ENCODE peak calls at places on chromosomes 7 and 10, in seven cellular contexts. One of them, this sample, is unnamed.

GRCh38 chr7:73831656-73832579 is 1.1 kb downstream of the CLDN4 start:
- DNase-seq in stimulated activated CD4-positive, alpha-beta T cell treated with anti-CD3 and anti-CD28 coated beads, TNF-alpha, amount 100 ng/mL, for 1 hour: no peak
- DNase-seq in COR-L47: peak
- DNase-seq in GM12891: no peak
- DNase-seq in non-pigmented ciliary epithelial cell: no peak
- DNase-seq in nephron progenitor cell: peak
- DNase-seq in activated CD4-positive, CD25-positive, alpha-beta regulatory T cell treated with anti-CD3 and anti-CD28 coated beads, Interleukin-2, amount 50 U/mL, for 72 hours: no peak
- DNase-seq in this sample: no peak

GRCh38 chr7:52749880-52750279 is 285.6 kb upstream of the POM121L12 start:
- DNase-seq in non-pigmented ciliary epithelial cell: no peak
- DNase-seq in GM12891: no peak
- DNase-seq in activated CD4-positive, CD25-positive, alpha-beta regulatory T cell treated with anti-CD3 and anti-CD28 coated beads, Interleukin-2, amount 50 U/mL, for 72 hours: no peak
- DNase-seq in stimulated activated CD4-positive, alpha-beta T cell treated with anti-CD3 and anti-CD28 coated beads, TNF-alpha, amount 100 ng/mL, for 1 hour: no peak
- DNase-seq in nephron progenitor cell: no peak
- DNase-seq in COR-L47: no peak
- DNase-seq in this sample: no peak

GRCh38 chr7:117021960-117022359 is 68.7 kb downstream of the ST7 start:
- DNase-seq in stimulated activated CD4-positive, alpha-beta T cell treated with anti-CD3 and anti-CD28 coated beads, TNF-alpha, amount 100 ng/mL, for 1 hour: no peak
- DNase-seq in COR-L47: no peak
- DNase-seq in non-pigmented ciliary epithelial cell: no peak
- DNase-seq in activated CD4-positive, CD25-positive, alpha-beta regulatory T cell treated with anti-CD3 and anti-CD28 coated beads, Interleukin-2, amount 50 U/mL, for 72 hours: no peak
- DNase-seq in nephron progenitor cell: no peak
- DNase-seq in GM12891: no peak
- DNase-seq in this sample: no peak

GRCh38 chr7:116293139-116293538 is 82.8 kb downstream of the TES start:
- DNase-seq in stimulated activated CD4-positive, alpha-beta T cell treated with anti-CD3 and anti-CD28 coated beads, TNF-alpha, amount 100 ng/mL, for 1 hour: no peak
- DNase-seq in nephron progenitor cell: no peak
- DNase-seq in GM12891: no peak
- DNase-seq in COR-L47: no peak
- DNase-seq in activated CD4-positive, CD25-positive, alpha-beta regulatory T cell treated with anti-CD3 and anti-CD28 coated beads, Interleukin-2, amount 50 U/mL, for 72 hours: no peak
- DNase-seq in non-pigmented ciliary epithelial cell: no peak
- DNase-seq in this sample: no peak

GRCh38 chr7:144027070-144027469 is 21.7 kb upstream of the OR2A5 start:
- DNase-seq in GM12891: no peak
- DNase-seq in activated CD4-positive, CD25-positive, alpha-beta regulatory T cell treated with anti-CD3 and anti-CD28 coated beads, Interleukin-2, amount 50 U/mL, for 72 hours: no peak
- DNase-seq in stimulated activated CD4-positive, alpha-beta T cell treated with anti-CD3 and anti-CD28 coated beads, TNF-alpha, amount 100 ng/mL, for 1 hour: no peak
- DNase-seq in COR-L47: peak
- DNase-seq in non-pigmented ciliary epithelial cell: peak
- DNase-seq in nephron progenitor cell: no peak
- DNase-seq in this sample: no peak

GRCh38 chr10:61859786-61860185 is 41.7 kb upstream of the ARID5B start:
- DNase-seq in activated CD4-positive, CD25-positive, alpha-beta regulatory T cell treated with anti-CD3 and anti-CD28 coated beads, Interleukin-2, amount 50 U/mL, for 72 hours: no peak
- DNase-seq in COR-L47: no peak
- DNase-seq in GM12891: no peak
- DNase-seq in nephron progenitor cell: no peak
- DNase-seq in non-pigmented ciliary epithelial cell: no peak
- DNase-seq in stimulated activated CD4-positive, alpha-beta T cell treated with anti-CD3 and anti-CD28 coated beads, TNF-alpha, amount 100 ng/mL, for 1 hour: no peak
- DNase-seq in this sample: no peak

GRCh38 chr7:124338861-124339260 is 306.0 kb upstream of the TMEM229A start:
- DNase-seq in COR-L47: no peak
- DNase-seq in stimulated activated CD4-positive, alpha-beta T cell treated with anti-CD3 and anti-CD28 coated beads, TNF-alpha, amount 100 ng/mL, for 1 hour: no peak
- DNase-seq in non-pigmented ciliary epithelial cell: no peak
- DNase-seq in activated CD4-positive, CD25-positive, alpha-beta regulatory T cell treated with anti-CD3 and anti-CD28 coated beads, Interleukin-2, amount 50 U/mL, for 72 hours: no peak
- DNase-seq in GM12891: no peak
- DNase-seq in nephron progenitor cell: no peak
- DNase-seq in this sample: no peak

GRCh38 chr10:117537904-117538524 is 4.5 kb upstream of the EMX2 start:
- DNase-seq in activated CD4-positive, CD25-positive, alpha-beta regulatory T cell treated with anti-CD3 and anti-CD28 coated beads, Interleukin-2, amount 50 U/mL, for 72 hours: no peak
- DNase-seq in non-pigmented ciliary epithelial cell: no peak
- DNase-seq in stimulated activated CD4-positive, alpha-beta T cell treated with anti-CD3 and anti-CD28 coated beads, TNF-alpha, amount 100 ng/mL, for 1 hour: no peak
- DNase-seq in nephron progenitor cell: no peak
- DNase-seq in COR-L47: no peak
- DNase-seq in GM12891: no peak
- DNase-seq in this sample: no peak

GRCh38 chr10:78556-78955 is 29.5 kb upstream of the TUBB8 start:
- DNase-seq in COR-L47: no peak
- DNase-seq in GM12891: no peak
- DNase-seq in nephron progenitor cell: no peak
- DNase-seq in non-pigmented ciliary epithelial cell: no peak
- DNase-seq in stimulated activated CD4-positive, alpha-beta T cell treated with anti-CD3 and anti-CD28 coated beads, TNF-alpha, amount 100 ng/mL, for 1 hour: no peak
- DNase-seq in activated CD4-positive, CD25-positive, alpha-beta regulatory T cell treated with anti-CD3 and anti-CD28 coated beads, Interleukin-2, amount 50 U/mL, for 72 hours: no peak
- DNase-seq in this sample: no peak

GRCh38 chr10:3471927-3472704 is 299.5 kb upstream of the PITRM1 start:
- DNase-seq in stimulated activated CD4-positive, alpha-beta T cell treated with anti-CD3 and anti-CD28 coated beads, TNF-alpha, amount 100 ng/mL, for 1 hour: no peak
- DNase-seq in activated CD4-positive, CD25-positive, alpha-beta regulatory T cell treated with anti-CD3 and anti-CD28 coated beads, Interleukin-2, amount 50 U/mL, for 72 hours: no peak
- DNase-seq in nephron progenitor cell: no peak
- DNase-seq in GM12891: no peak
- DNase-seq in non-pigmented ciliary epithelial cell: no peak
- DNase-seq in COR-L47: no peak
- DNase-seq in this sample: no peak

GRCh38 chr7:111650456-111650999 is 88.2 kb upstream of the IMMP2L start:
- DNase-seq in nephron progenitor cell: no peak
- DNase-seq in GM12891: no peak
- DNase-seq in stimulated activated CD4-positive, alpha-beta T cell treated with anti-CD3 and anti-CD28 coated beads, TNF-alpha, amount 100 ng/mL, for 1 hour: no peak
- DNase-seq in COR-L47: no peak
- DNase-seq in activated CD4-positive, CD25-positive, alpha-beta regulatory T cell treated with anti-CD3 and anti-CD28 coated beads, Interleukin-2, amount 50 U/mL, for 72 hours: no peak
- DNase-seq in non-pigmented ciliary epithelial cell: no peak
- DNase-seq in this sample: no peak

GRCh38 chr7:98034044-98035035 is 44.3 kb upstream of the OCM2 start:
- DNase-seq in GM12891: no peak
- DNase-seq in activated CD4-positive, CD25-positive, alpha-beta regulatory T cell treated with anti-CD3 and anti-CD28 coated beads, Interleukin-2, amount 50 U/mL, for 72 hours: no peak
- DNase-seq in stimulated activated CD4-positive, alpha-beta T cell treated with anti-CD3 and anti-CD28 coated beads, TNF-alpha, amount 100 ng/mL, for 1 hour: no peak
- DNase-seq in COR-L47: no peak
- DNase-seq in non-pigmented ciliary epithelial cell: no peak
- DNase-seq in nephron progenitor cell: peak
- DNase-seq in this sample: no peak

GRCh38 chr10:121518321-121518720 is 79.9 kb downstream of the FGFR2 start:
- DNase-seq in GM12891: no peak
- DNase-seq in activated CD4-positive, CD25-positive, alpha-beta regulatory T cell treated with anti-CD3 and anti-CD28 coated beads, Interleukin-2, amount 50 U/mL, for 72 hours: no peak
- DNase-seq in nephron progenitor cell: no peak
- DNase-seq in stimulated activated CD4-positive, alpha-beta T cell treated with anti-CD3 and anti-CD28 coated beads, TNF-alpha, amount 100 ng/mL, for 1 hour: no peak
- DNase-seq in COR-L47: no peak
- DNase-seq in non-pigmented ciliary epithelial cell: no peak
- DNase-seq in this sample: no peak

GRCh38 chr10:12658526-12658925 is 309.2 kb downstream of the CAMK1D start:
- DNase-seq in COR-L47: no peak
- DNase-seq in non-pigmented ciliary epithelial cell: no peak
- DNase-seq in activated CD4-positive, CD25-positive, alpha-beta regulatory T cell treated with anti-CD3 and anti-CD28 coated beads, Interleukin-2, amount 50 U/mL, for 72 hours: no peak
- DNase-seq in nephron progenitor cell: no peak
- DNase-seq in stimulated activated CD4-positive, alpha-beta T cell treated with anti-CD3 and anti-CD28 coated beads, TNF-alpha, amount 100 ng/mL, for 1 hour: no peak
- DNase-seq in GM12891: no peak
- DNase-seq in this sample: no peak

GRCh38 chr10:74114041-74114448 is 36.6 kb downstream of the AP3M1 start:
- DNase-seq in activated CD4-positive, CD25-positive, alpha-beta regulatory T cell treated with anti-CD3 and anti-CD28 coated beads, Interleukin-2, amount 50 U/mL, for 72 hours: no peak
- DNase-seq in GM12891: no peak
- DNase-seq in nephron progenitor cell: no peak
- DNase-seq in COR-L47: no peak
- DNase-seq in stimulated activated CD4-positive, alpha-beta T cell treated with anti-CD3 and anti-CD28 coated beads, TNF-alpha, amount 100 ng/mL, for 1 hour: no peak
- DNase-seq in non-pigmented ciliary epithelial cell: no peak
- DNase-seq in this sample: no peak

GRCh38 chr7:105664816-105665525 is 83.7 kb upstream of the EFCAB10 start:
- DNase-seq in activated CD4-positive, CD25-positive, alpha-beta regulatory T cell treated with anti-CD3 and anti-CD28 coated beads, Interleukin-2, amount 50 U/mL, for 72 hours: no peak
- DNase-seq in nephron progenitor cell: no peak
- DNase-seq in COR-L47: peak
- DNase-seq in stimulated activated CD4-positive, alpha-beta T cell treated with anti-CD3 and anti-CD28 coated beads, TNF-alpha, amount 100 ng/mL, for 1 hour: no peak
- DNase-seq in non-pigmented ciliary epithelial cell: peak
- DNase-seq in GM12891: no peak
- DNase-seq in this sample: no peak

GRCh38 chr10:101219137-101219945 is 9.9 kb downstream of the LBX1 start:
- DNase-seq in stimulated activated CD4-positive, alpha-beta T cell treated with anti-CD3 and anti-CD28 coated beads, TNF-alpha, amount 100 ng/mL, for 1 hour: no peak
- DNase-seq in nephron progenitor cell: no peak
- DNase-seq in non-pigmented ciliary epithelial cell: no peak
- DNase-seq in COR-L47: no peak
- DNase-seq in activated CD4-positive, CD25-positive, alpha-beta regulatory T cell treated with anti-CD3 and anti-CD28 coated beads, Interleukin-2, amount 50 U/mL, for 72 hours: no peak
- DNase-seq in GM12891: no peak
- DNase-seq in this sample: no peak

GRCh38 chr7:83751217-83751616 is 102.3 kb upstream of the SEMA3E start:
- DNase-seq in non-pigmented ciliary epithelial cell: peak
- DNase-seq in activated CD4-positive, CD25-positive, alpha-beta regulatory T cell treated with anti-CD3 and anti-CD28 coated beads, Interleukin-2, amount 50 U/mL, for 72 hours: no peak
- DNase-seq in nephron progenitor cell: no peak
- DNase-seq in GM12891: no peak
- DNase-seq in COR-L47: no peak
- DNase-seq in stimulated activated CD4-positive, alpha-beta T cell treated with anti-CD3 and anti-CD28 coated beads, TNF-alpha, amount 100 ng/mL, for 1 hour: no peak
- DNase-seq in this sample: no peak

GRCh38 chr7:130113887-130114286 is 43.6 kb downstream of the KLHDC10 start:
- DNase-seq in COR-L47: no peak
- DNase-seq in nephron progenitor cell: no peak
- DNase-seq in activated CD4-positive, CD25-positive, alpha-beta regulatory T cell treated with anti-CD3 and anti-CD28 coated beads, Interleukin-2, amount 50 U/mL, for 72 hours: no peak
- DNase-seq in non-pigmented ciliary epithelial cell: no peak
- DNase-seq in stimulated activated CD4-positive, alpha-beta T cell treated with anti-CD3 and anti-CD28 coated beads, TNF-alpha, amount 100 ng/mL, for 1 hour: no peak
- DNase-seq in GM12891: no peak
- DNase-seq in this sample: no peak

GRCh38 chr7:118877187-118877586 is 652.7 kb downstream of the ANKRD7 start:
- DNase-seq in COR-L47: no peak
- DNase-seq in GM12891: no peak
- DNase-seq in stimulated activated CD4-positive, alpha-beta T cell treated with anti-CD3 and anti-CD28 coated beads, TNF-alpha, amount 100 ng/mL, for 1 hour: no peak
- DNase-seq in non-pigmented ciliary epithelial cell: no peak
- DNase-seq in activated CD4-positive, CD25-positive, alpha-beta regulatory T cell treated with anti-CD3 and anti-CD28 coated beads, Interleukin-2, amount 50 U/mL, for 72 hours: no peak
- DNase-seq in nephron progenitor cell: no peak
- DNase-seq in this sample: no peak

GRCh38 chr10:104081998-104082397 is 3.7 kb downstream of the COL17A1 start:
- DNase-seq in non-pigmented ciliary epithelial cell: no peak
- DNase-seq in activated CD4-positive, CD25-positive, alpha-beta regulatory T cell treated with anti-CD3 and anti-CD28 coated beads, Interleukin-2, amount 50 U/mL, for 72 hours: no peak
- DNase-seq in stimulated activated CD4-positive, alpha-beta T cell treated with anti-CD3 and anti-CD28 coated beads, TNF-alpha, amount 100 ng/mL, for 1 hour: no peak
- DNase-seq in COR-L47: no peak
- DNase-seq in GM12891: no peak
- DNase-seq in nephron progenitor cell: no peak
- DNase-seq in this sample: no peak

GRCh38 chr7:155922507-155922841 is 110.2 kb upstream of the SHH start:
- DNase-seq in stimulated activated CD4-positive, alpha-beta T cell treated with anti-CD3 and anti-CD28 coated beads, TNF-alpha, amount 100 ng/mL, for 1 hour: no peak
- DNase-seq in GM12891: no peak
- DNase-seq in nephron progenitor cell: no peak
- DNase-seq in activated CD4-positive, CD25-positive, alpha-beta regulatory T cell treated with anti-CD3 and anti-CD28 coated beads, Interleukin-2, amount 50 U/mL, for 72 hours: no peak
- DNase-seq in COR-L47: no peak
- DNase-seq in non-pigmented ciliary epithelial cell: no peak
- DNase-seq in this sample: no peak

GRCh38 chr10:91694170-91694794 is 61.4 kb upstream of the PPP1R3C start:
- DNase-seq in GM12891: peak
- DNase-seq in nephron progenitor cell: peak
- DNase-seq in COR-L47: no peak
- DNase-seq in non-pigmented ciliary epithelial cell: no peak
- DNase-seq in stimulated activated CD4-positive, alpha-beta T cell treated with anti-CD3 and anti-CD28 coated beads, TNF-alpha, amount 100 ng/mL, for 1 hour: no peak
- DNase-seq in activated CD4-positive, CD25-positive, alpha-beta regulatory T cell treated with anti-CD3 and anti-CD28 coated beads, Interleukin-2, amount 50 U/mL, for 72 hours: no peak
- DNase-seq in this sample: no peak

GRCh38 chr10:7622969-7623368 is 43.8 kb downstream of the ITIH5 start:
- DNase-seq in stimulated activated CD4-positive, alpha-beta T cell treated with anti-CD3 and anti-CD28 coated beads, TNF-alpha, amount 100 ng/mL, for 1 hour: no peak
- DNase-seq in non-pigmented ciliary epithelial cell: no peak
- DNase-seq in GM12891: no peak
- DNase-seq in activated CD4-positive, CD25-positive, alpha-beta regulatory T cell treated with anti-CD3 and anti-CD28 coated beads, Interleukin-2, amount 50 U/mL, for 72 hours: no peak
- DNase-seq in nephron progenitor cell: peak
- DNase-seq in COR-L47: peak
- DNase-seq in this sample: no peak

GRCh38 chr7:111708072-111708471 is 145.8 kb upstream of the IMMP2L start:
- DNase-seq in non-pigmented ciliary epithelial cell: no peak
- DNase-seq in activated CD4-positive, CD25-positive, alpha-beta regulatory T cell treated with anti-CD3 and anti-CD28 coated beads, Interleukin-2, amount 50 U/mL, for 72 hours: no peak
- DNase-seq in GM12891: no peak
- DNase-seq in COR-L47: no peak
- DNase-seq in nephron progenitor cell: no peak
- DNase-seq in stimulated activated CD4-positive, alpha-beta T cell treated with anti-CD3 and anti-CD28 coated beads, TNF-alpha, amount 100 ng/mL, for 1 hour: no peak
- DNase-seq in this sample: no peak

GRCh38 chr10:61592581-61592980 is 70.1 kb upstream of the CABCOCO1 start:
- DNase-seq in COR-L47: no peak
- DNase-seq in nephron progenitor cell: peak
- DNase-seq in GM12891: no peak
- DNase-seq in stimulated activated CD4-positive, alpha-beta T cell treated with anti-CD3 and anti-CD28 coated beads, TNF-alpha, amount 100 ng/mL, for 1 hour: no peak
- DNase-seq in activated CD4-positive, CD25-positive, alpha-beta regulatory T cell treated with anti-CD3 and anti-CD28 coated beads, Interleukin-2, amount 50 U/mL, for 72 hours: no peak
- DNase-seq in non-pigmented ciliary epithelial cell: no peak
- DNase-seq in this sample: no peak

GRCh38 chr7:128247640-128248194 is 6.6 kb downstream of the LEP start:
- DNase-seq in activated CD4-positive, CD25-positive, alpha-beta regulatory T cell treated with anti-CD3 and anti-CD28 coated beads, Interleukin-2, amount 50 U/mL, for 72 hours: no peak
- DNase-seq in nephron progenitor cell: no peak
- DNase-seq in GM12891: no peak
- DNase-seq in non-pigmented ciliary epithelial cell: no peak
- DNase-seq in COR-L47: peak
- DNase-seq in stimulated activated CD4-positive, alpha-beta T cell treated with anti-CD3 and anti-CD28 coated beads, TNF-alpha, amount 100 ng/mL, for 1 hour: no peak
- DNase-seq in this sample: no peak

GRCh38 chr10:132878730-132879407 is 63.5 kb downstream of the CFAP46 start:
- DNase-seq in GM12891: no peak
- DNase-seq in stimulated activated CD4-positive, alpha-beta T cell treated with anti-CD3 and anti-CD28 coated beads, TNF-alpha, amount 100 ng/mL, for 1 hour: no peak
- DNase-seq in non-pigmented ciliary epithelial cell: no peak
- DNase-seq in activated CD4-positive, CD25-positive, alpha-beta regulatory T cell treated with anti-CD3 and anti-CD28 coated beads, Interleukin-2, amount 50 U/mL, for 72 hours: no peak
- DNase-seq in nephron progenitor cell: no peak
- DNase-seq in COR-L47: no peak
- DNase-seq in this sample: no peak

GRCh38 chr10:103618575-103619423 is 125.3 kb downstream of the NEURL1 start:
- DNase-seq in stimulated activated CD4-positive, alpha-beta T cell treated with anti-CD3 and anti-CD28 coated beads, TNF-alpha, amount 100 ng/mL, for 1 hour: no peak
- DNase-seq in activated CD4-positive, CD25-positive, alpha-beta regulatory T cell treated with anti-CD3 and anti-CD28 coated beads, Interleukin-2, amount 50 U/mL, for 72 hours: no peak
- DNase-seq in COR-L47: no peak
- DNase-seq in non-pigmented ciliary epithelial cell: no peak
- DNase-seq in GM12891: no peak
- DNase-seq in nephron progenitor cell: no peak
- DNase-seq in this sample: no peak

GRCh38 chr10:77564781-77565589 is 72.6 kb downstream of the KCNMA1 start:
- DNase-seq in non-pigmented ciliary epithelial cell: no peak
- DNase-seq in nephron progenitor cell: peak
- DNase-seq in COR-L47: no peak
- DNase-seq in GM12891: no peak
- DNase-seq in stimulated activated CD4-positive, alpha-beta T cell treated with anti-CD3 and anti-CD28 coated beads, TNF-alpha, amount 100 ng/mL, for 1 hour: no peak
- DNase-seq in activated CD4-positive, CD25-positive, alpha-beta regulatory T cell treated with anti-CD3 and anti-CD28 coated beads, Interleukin-2, amount 50 U/mL, for 72 hours: no peak
- DNase-seq in this sample: no peak

GRCh38 chr10:42871823-42872222 is 89.2 kb downstream of the BMS1 start:
- DNase-seq in stimulated activated CD4-positive, alpha-beta T cell treated with anti-CD3 and anti-CD28 coated beads, TNF-alpha, amount 100 ng/mL, for 1 hour: no peak
- DNase-seq in non-pigmented ciliary epithelial cell: no peak
- DNase-seq in COR-L47: no peak
- DNase-seq in GM12891: no peak
- DNase-seq in activated CD4-positive, CD25-positive, alpha-beta regulatory T cell treated with anti-CD3 and anti-CD28 coated beads, Interleukin-2, amount 50 U/mL, for 72 hours: no peak
- DNase-seq in nephron progenitor cell: no peak
- DNase-seq in this sample: no peak

GRCh38 chr10:132292287-132292971 is 15.3 kb downstream of the STK32C start:
- DNase-seq in activated CD4-positive, CD25-positive, alpha-beta regulatory T cell treated with anti-CD3 and anti-CD28 coated beads, Interleukin-2, amount 50 U/mL, for 72 hours: no peak
- DNase-seq in COR-L47: no peak
- DNase-seq in GM12891: no peak
- DNase-seq in nephron progenitor cell: no peak
- DNase-seq in non-pigmented ciliary epithelial cell: no peak
- DNase-seq in stimulated activated CD4-positive, alpha-beta T cell treated with anti-CD3 and anti-CD28 coated beads, TNF-alpha, amount 100 ng/mL, for 1 hour: no peak
- DNase-seq in this sample: no peak

GRCh38 chr7:144584741-144585140 is 181.2 kb upstream of the NOBOX start:
- DNase-seq in GM12891: no peak
- DNase-seq in non-pigmented ciliary epithelial cell: no peak
- DNase-seq in COR-L47: no peak
- DNase-seq in nephron progenitor cell: no peak
- DNase-seq in activated CD4-positive, CD25-positive, alpha-beta regulatory T cell treated with anti-CD3 and anti-CD28 coated beads, Interleukin-2, amount 50 U/mL, for 72 hours: no peak
- DNase-seq in stimulated activated CD4-positive, alpha-beta T cell treated with anti-CD3 and anti-CD28 coated beads, TNF-alpha, amount 100 ng/mL, for 1 hour: no peak
- DNase-seq in this sample: no peak

This sample was measured in activated CD8-positive, alpha-beta memory T cell treated with anti-CD3 and anti-CD28 coated beads for 4 hours.